ENCODE peak calls at places on chromosomes 2 and 18, in nine cellular contexts. V, Y, S, Q, I, L, P, N and D are unnamed samples.

GRCh38 chr2:201254331-201254730 is 6.0 kb upstream of the CASP8 start:
- DNase-seq in Y (no peak), V (no peak), L (no peak), N (no peak), I (peak; percentile 68), Q (peak; percentile 27), P (no peak), S (no peak), D (no peak)

GRCh38 chr18:27749189-27749588 is 427.7 kb downstream of the CDH2 start:
- DNase-seq in V (no peak), I (no peak), Y (no peak), S (no peak), Q (no peak), L (no peak), P (no peak), N (no peak), D (no peak)

GRCh38 chr2:146477383-146477782 is 1367.4 kb upstream of the ACVR2A start:
- DNase-seq in S (no peak), V (no peak), Q (no peak), L (no peak), P (no peak), Y (no peak), I (no peak), N (peak; percentile 9), D (no peak)

GRCh38 chr18:49749563-49749962 is 63.8 kb downstream of the ACAA2 start:
- DNase-seq in L (no peak), P (no peak), N (no peak), V (no peak), I (no peak), Q (no peak), S (no peak), Y (no peak), D (no peak)

GRCh38 chr2:46073540-46074018 is 223.6 kb upstream of the EPAS1 start:
- DNase-seq in Y (no peak), N (no peak), P (no peak), S (no peak), V (no peak), Q (peak; percentile 97), I (peak; percentile 89), L (no peak), D (no peak)

GRCh38 chr18:79912994-79913831 is 38.2 kb downstream of the SLC66A2 start:
- DNase-seq in S (no peak), N (peak; percentile 20), P (no peak), I (no peak), L (no peak), V (peak; percentile 63), Y (no peak), Q (no peak), D (peak; percentile 54)

GRCh38 chr2:180781276-180781675 is 199.1 kb upstream of the UBE2E3 start:
- DNase-seq in S (no peak), Y (no peak), Q (no peak), P (no peak), N (no peak), V (no peak), L (no peak), I (no peak), D (no peak)

GRCh38 chr2:50347355-50348044 is 684.4 kb downstream of the NRXN1 start:
- DNase-seq in S (peak; percentile 57), I (no peak), Y (peak; percentile 65), V (no peak), N (no peak), Q (no peak), L (no peak), P (no peak), D (no peak)

GRCh38 chr2:5123597-5124196 is 568.5 kb upstream of the SOX11 start:
- DNase-seq in I (no peak), Y (peak; percentile 33), V (no peak), P (no peak), Q (no peak), S (no peak), L (no peak), N (no peak), D (no peak)

GRCh38 chr2:43098539-43098938 is 127.9 kb downstream of the ZFP36L2 start:
- DNase-seq in Q (no peak), N (no peak), S (no peak), I (no peak), L (no peak), Y (no peak), V (no peak), P (no peak), D (no peak)

GRCh38 chr2:46116616-46117015 is 180.6 kb upstream of the EPAS1 start:
- DNase-seq in S (no peak), L (no peak), P (no peak), Q (no peak), I (peak; percentile 39), Y (no peak), N (no peak), V (no peak), D (no peak)

GRCh38 chr2:237540823-237541222 is 25.6 kb upstream of the PRLH start:
- DNase-seq in V (no peak), P (no peak), I (peak; percentile 83), S (no peak), L (no peak), N (no peak), Y (peak; percentile 50), Q (peak; percentile 40), D (no peak)

GRCh38 chr2:143968860-143969259 is 551.1 kb downstream of the ZEB2 start:
- DNase-seq in V (no peak), P (no peak), I (no peak), L (no peak), Y (no peak), Q (no peak), N (no peak), S (no peak), D (no peak)

GRCh38 chr18:4333043-4333442 is 122.1 kb downstream of the DLGAP1 start:
- DNase-seq in Q (no peak), V (no peak), N (no peak), Y (no peak), S (no peak), L (no peak), I (no peak), P (no peak), D (no peak)

GRCh38 chr2:64649626-64650025 is 4.1 kb downstream of the SERTAD2 start:
- DNase-seq in S (no peak), P (no peak), I (no peak), Y (no peak), Q (no peak), L (no peak), N (no peak), V (no peak), D (no peak)

GRCh38 chr2:167862787-167863186 is 384.6 kb downstream of the STK39 start:
- DNase-seq in S (no peak), I (peak; percentile 5), Y (no peak), Q (peak; percentile 26), L (no peak), P (no peak), V (no peak), N (no peak), D (no peak)

GRCh38 chr18:55380574-55380973 is 207.4 kb downstream of the TCF4 start:
- DNase-seq in P (no peak), Q (no peak), N (no peak), V (no peak), Y (no peak), I (peak; percentile 4), S (no peak), L (no peak), D (no peak)

GRCh38 chr2:69466728-69467127 is 29.5 kb upstream of the NFU1 start:
- DNase-seq in S (no peak), Q (peak; percentile 4), I (no peak), V (no peak), L (no peak), N (no peak), P (no peak), Y (no peak), D (no peak)

GRCh38 chr2:238789317-238789806 is 58.5 kb upstream of the TWIST2 start:
- DNase-seq in Q (no peak), I (no peak), N (no peak), S (no peak), V (peak; percentile 11), P (no peak), L (no peak), Y (no peak), D (no peak)

GRCh38 chr2:56444339-56444738 is 260.5 kb downstream of the CCDC85A start:
- DNase-seq in L (no peak), I (no peak), S (no peak), Y (peak; percentile 73), Q (no peak), V (peak; percentile 66), N (no peak), P (no peak), D (no peak)

GRCh38 chr18:50697509-50697908 is 122.3 kb downstream of the MRO start:
- DNase-seq in V (no peak), S (no peak), L (no peak), I (no peak), Y (no peak), N (no peak), P (no peak), Q (no peak), D (no peak)

GRCh38 chr2:150212722-150213171 is 274.7 kb downstream of the RND3 start:
- DNase-seq in Q (peak; percentile 17), N (no peak), P (no peak), V (no peak), I (peak; percentile 61), L (no peak), Y (no peak), S (no peak), D (no peak)

GRCh38 chr2:133667085-133667484 is 98.8 kb upstream of the NCKAP5 start:
- DNase-seq in L (no peak), N (no peak), Y (no peak), Q (peak; percentile 70), V (no peak), P (no peak), S (no peak), I (peak; percentile 44), D (no peak)

GRCh38 chr18:79819064-79819725 is 21.5 kb downstream of the KCNG2 start:
- DNase-seq in V (peak; percentile 42), P (no peak), Y (no peak), N (no peak), Q (no peak), I (no peak), L (no peak), S (no peak), D (no peak)

GRCh38 chr2:202400937-202401336 is 24.8 kb downstream of the BMPR2 start:
- DNase-seq in V (no peak), Y (no peak), N (no peak), S (no peak), I (no peak), L (no peak), P (no peak), Q (no peak), D (peak; percentile 39)

GRCh38 chr18:3012306-3012919 is 531 bp downstream of the LPIN2 start:
- DNase-seq in S (no peak), N (peak; percentile 56), Q (no peak), V (peak; percentile 87), L (no peak), P (no peak), I (peak; percentile 42), Y (peak; percentile 61), D (peak; percentile 76)

GRCh38 chr2:19559596-19560240 is 201.3 kb upstream of the OSR1 start:
- DNase-seq in Q (no peak), S (no peak), I (no peak), N (no peak), V (no peak), Y (no peak), P (no peak), L (no peak), D (no peak)

GRCh38 chr2:171553858-171554257 is 31.6 kb downstream of the CYBRD1 start:
- DNase-seq in Q (no peak), I (peak; percentile 13), N (no peak), S (no peak), L (no peak), V (no peak), Y (peak; percentile 87), P (no peak), D (peak; percentile 21)

GRCh38 chr2:234458466-234458865 is 38.4 kb downstream of the ARL4C start:
- DNase-seq in P (no peak), I (no peak), L (no peak), Y (no peak), V (no peak), Q (no peak), N (no peak), S (no peak), D (no peak)

GRCh38 chr2:235940330-235940729 is 227.9 kb downstream of the GBX2 start:
- DNase-seq in V (no peak), P (no peak), Y (no peak), S (peak; percentile 40), N (no peak), Q (peak; percentile 99), I (peak; percentile 86), L (no peak), D (peak; percentile 78)

GRCh38 chr2:53422979-53423378 is 344.6 kb upstream of the CHAC2 start:
- DNase-seq in N (peak; percentile 39), Y (peak; percentile 55), Q (peak; percentile 42), I (peak; percentile 78), L (no peak), P (no peak), V (no peak), S (no peak), D (no peak)